ENCODE peak calls at places on chromosomes 7 and 10, in eight cellular contexts. F is spleen; M is mammary epithelial cell; V is tibial nerve; Q is tibial artery; K is HCT116; I is upper lobe of left lung; Z is CD8-positive, alpha-beta T cell. O is an unnamed sample. For H3K4me1, the result is how much of the 10 kb centered on the place peaks cover.

GRCh38 chr10:24465899-24466615 is 257.1 kb downstream of the KIAA1217 start:
- DNase-seq in F (no peak), M (peak), V (no peak), Q (no peak), K (peak), I (peak), Z (no peak), O (no peak)

GRCh38 chr7:125256446-125256845 is 326.8 kb upstream of the POT1 start:
- DNase-seq in F (no peak), M (peak), V (no peak), Q (no peak), K (no peak), I (no peak), Z (no peak), O (no peak)

GRCh38 chr7:149883049-149883439 is 9.3 kb downstream of the ATP6V0E2 start:
- DNase-seq in F (no peak), M (no peak), V (no peak), Q (no peak), K (no peak), I (no peak), Z (no peak), O (no peak)

GRCh38 chr7:77940647-77941046 is 142.1 kb downstream of the PHTF2 start:
- DNase-seq in F (no peak), M (peak), V (peak), Q (no peak), K (peak), I (no peak), Z (no peak), O (no peak)

GRCh38 chr7:33062023-33062781 is at the start of gene NT5C3A:
- DNase-seq in F (peak), M (peak), V (peak), Q (peak), K (no peak), I (peak), Z (peak), O (peak)

GRCh38 chr10:34866848-34867247 is 51.8 kb upstream of the PARD3 start:
- DNase-seq in F (no peak), M (no peak), V (no peak), Q (no peak), K (no peak), I (no peak), Z (no peak), O (no peak)

GRCh38 chr7:29969706-29970105 is 19.9 kb downstream of the SCRN1 start:
- DNase-seq in F (no peak), M (no peak), V (no peak), Q (no peak), K (no peak), I (no peak), Z (no peak), O (no peak)

GRCh38 chr7:30914611-30915601 is 3.3 kb downstream of the AQP1 start:
- DNase-seq in F (no peak), M (peak), V (no peak), Q (peak), K (peak), I (no peak), Z (no peak), O (no peak)

GRCh38 chr10:63819753-63820347 is 298.6 kb downstream of the REEP3 start:
- DNase-seq in F (no peak), M (peak), V (peak), Q (peak), K (peak), I (peak), Z (no peak), O (peak)

GRCh38 chr10:69570050-69570816 is 3.0 kb downstream of the NEUROG3 start:
- DNase-seq in F (no peak), M (no peak), V (no peak), Q (no peak), K (no peak), I (no peak), Z (no peak), O (no peak)

GRCh38 chr10:1513221-1513620 is 224.1 kb downstream of the ADARB2 start:
- DNase-seq in F (no peak), M (no peak), V (no peak), Q (no peak), K (no peak), I (no peak), Z (no peak), O (no peak)

GRCh38 chr10:42929993-42930392 is 146.9 kb upstream of the RET start:
- DNase-seq in F (peak), M (no peak), V (no peak), Q (no peak), K (no peak), I (no peak), Z (no peak), O (no peak)

GRCh38 chr10:129727495-129727894 is 236.6 kb downstream of the EBF3 start:
- DNase-seq in F (no peak), M (no peak), V (no peak), Q (no peak), K (no peak), I (no peak), Z (no peak), O (peak)

GRCh38 chr7:111511845-111512244 is 50.4 kb downstream of the IMMP2L start:
- DNase-seq in F (no peak), M (no peak), V (no peak), Q (no peak), K (no peak), I (no peak), Z (no peak), O (no peak)

GRCh38 chr10:73469579-73469978 is 26.2 kb downstream of the PPP3CB start:
- DNase-seq in F (no peak), M (no peak), V (no peak), Q (no peak), K (no peak), I (no peak), Z (no peak), O (no peak)

GRCh38 chr10:68221196-68221595 is 10.7 kb downstream of the ATOH7 start:
- DNase-seq in F (no peak), M (peak), V (no peak), Q (no peak), K (no peak), I (no peak), Z (no peak), O (no peak)

GRCh38 chr7:133275441-133276105 is 22.7 kb downstream of the EXOC4 start:
- DNase-seq in F (no peak), M (no peak), V (no peak), Q (no peak), K (no peak), I (no peak), Z (no peak), O (no peak)

GRCh38 chr10:62924344-62924748 is 108.2 kb upstream of the EGR2 start:
- DNase-seq in F (peak), M (peak), V (no peak), Q (no peak), K (peak), I (peak), Z (no peak), O (peak)

GRCh38 chr10:127563718-127564553 is 14.8 kb downstream of the NPS start:
- DNase-seq in F (no peak), M (peak), V (no peak), Q (no peak), K (peak), I (peak), Z (no peak), O (no peak)

GRCh38 chr7:132574281-132574680 is 2.0 kb downstream of the PLXNA4 start:
- DNase-seq in F (no peak), M (no peak), V (no peak), Q (no peak), K (no peak), I (no peak), Z (no peak), O (no peak)

GRCh38 chr10:1163204-1163660 is 107.0 kb downstream of the WDR37 start:
- DNase-seq in F (peak), M (no peak), V (no peak), Q (peak), K (no peak), I (peak), Z (no peak), O (no peak)

GRCh38 chr7:17772581-17773288 is 167.6 kb downstream of the SNX13 start:
- DNase-seq in F (no peak), M (no peak), V (no peak), Q (no peak), K (no peak), I (no peak), Z (no peak), O (no peak)

GRCh38 chr7:1061180-1061579 is 16.8 kb downstream of the GPR146 start:
- DNase-seq in F (peak), M (no peak), V (no peak), Q (no peak), K (no peak), I (no peak), Z (no peak), O (peak)

GRCh38 chr10:119166111-119166500 is 592 bp upstream of the SFXN4 start:
- DNase-seq in F (no peak), M (no peak), V (no peak), Q (peak), K (no peak), I (no peak), Z (no peak), O (no peak)

DNA sequence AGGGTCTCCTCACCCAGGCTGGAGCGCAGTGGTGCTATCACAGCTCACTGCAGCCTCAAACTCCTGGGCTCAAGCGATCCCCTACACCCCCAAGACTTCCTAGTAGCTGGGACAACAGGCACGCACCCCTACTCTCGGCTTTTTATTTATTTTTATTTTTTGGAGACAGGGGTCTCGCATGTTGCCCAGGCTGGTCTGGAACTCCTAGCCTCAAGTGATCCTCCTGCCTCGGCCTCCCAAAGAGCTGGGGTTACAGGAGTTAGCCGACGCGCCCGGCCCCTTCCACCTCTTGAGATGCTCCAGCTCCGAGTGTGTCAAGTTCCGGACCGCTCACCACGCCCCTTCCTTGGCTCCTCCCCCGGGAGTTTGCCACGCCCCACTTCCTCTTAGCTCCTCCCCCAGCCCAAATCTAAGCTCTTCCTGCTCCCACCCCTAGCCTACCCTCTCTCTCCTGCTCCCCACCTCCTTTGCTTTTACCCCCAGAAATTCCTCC is 6.3 kb downstream of the NAT16 start:
- DNase-seq in F (no peak), M (no peak), V (no peak), Q (no peak), K (peak), I (peak), Z (peak), O (no peak)
- H3K4me3 ChIP-seq in F (no peak), M (no peak), V (no peak), Q (peak), K (peak), I (no peak), Z (no peak), O (no peak)

GRCh38 chr7:128362670-128363069 is 1.2 kb upstream of the PRRT4 start:
- DNase-seq in F (no peak), M (peak), V (no peak), Q (no peak), K (no peak), I (no peak), Z (no peak), O (no peak)

GRCh38 chr7:128363261-128363721 is 1.8 kb upstream of the PRRT4 start:
- DNase-seq in F (no peak), M (no peak), V (no peak), Q (no peak), K (no peak), I (no peak), Z (no peak), O (no peak)

GRCh38 chr7:128364166-128364565 is 2.7 kb upstream of the PRRT4 start:
- DNase-seq in F (no peak), M (no peak), V (no peak), Q (no peak), K (no peak), I (no peak), Z (no peak), O (no peak)

GRCh38 chr7:128359939-128360338 is 1.6 kb downstream of the PRRT4 start:
- DNase-seq in F (no peak), M (no peak), V (no peak), Q (no peak), K (no peak), I (no peak), Z (no peak), O (no peak)

GRCh38 chr7:128361463-128362441 is at the start of gene PRRT4:
- DNase-seq in F (peak), M (no peak), V (no peak), Q (peak), K (no peak), I (no peak), Z (peak), O (no peak)
- TF ChIP-seq CTCF in F (no peak), M (peak), V (no peak), Q (no peak), K (peak), I (no peak), Z (no peak), O (no peak)

DNA sequence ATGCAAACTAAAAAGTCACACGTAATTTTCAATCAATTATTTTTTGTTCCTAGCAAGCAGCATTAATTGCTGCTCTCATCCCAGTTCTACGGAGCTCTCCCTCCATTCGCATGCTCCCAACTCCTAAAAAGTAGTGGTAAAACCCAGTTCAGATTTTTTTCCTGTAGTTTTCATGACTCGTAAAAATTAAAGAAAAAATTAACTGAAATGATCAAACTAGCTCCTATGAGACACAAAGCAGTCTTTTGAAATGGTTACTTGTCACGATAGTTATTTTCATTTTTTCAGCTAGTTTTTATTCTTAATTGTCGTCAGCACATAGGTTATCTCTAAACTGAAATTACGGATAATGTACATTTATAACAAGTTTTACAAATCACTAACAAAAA is 1.8 kb downstream of the HNRNPA2B1 start:
- DNase-seq in F (no peak), M (no peak), V (no peak), Q (no peak), K (no peak), I (no peak), Z (no peak), O (no peak)
- H3K4me1 ChIP-seq in F (half or more), M (under half), V (half or more), Q (under half), K (under half), I (half or more), Z (under half), O (under half)

DNA sequence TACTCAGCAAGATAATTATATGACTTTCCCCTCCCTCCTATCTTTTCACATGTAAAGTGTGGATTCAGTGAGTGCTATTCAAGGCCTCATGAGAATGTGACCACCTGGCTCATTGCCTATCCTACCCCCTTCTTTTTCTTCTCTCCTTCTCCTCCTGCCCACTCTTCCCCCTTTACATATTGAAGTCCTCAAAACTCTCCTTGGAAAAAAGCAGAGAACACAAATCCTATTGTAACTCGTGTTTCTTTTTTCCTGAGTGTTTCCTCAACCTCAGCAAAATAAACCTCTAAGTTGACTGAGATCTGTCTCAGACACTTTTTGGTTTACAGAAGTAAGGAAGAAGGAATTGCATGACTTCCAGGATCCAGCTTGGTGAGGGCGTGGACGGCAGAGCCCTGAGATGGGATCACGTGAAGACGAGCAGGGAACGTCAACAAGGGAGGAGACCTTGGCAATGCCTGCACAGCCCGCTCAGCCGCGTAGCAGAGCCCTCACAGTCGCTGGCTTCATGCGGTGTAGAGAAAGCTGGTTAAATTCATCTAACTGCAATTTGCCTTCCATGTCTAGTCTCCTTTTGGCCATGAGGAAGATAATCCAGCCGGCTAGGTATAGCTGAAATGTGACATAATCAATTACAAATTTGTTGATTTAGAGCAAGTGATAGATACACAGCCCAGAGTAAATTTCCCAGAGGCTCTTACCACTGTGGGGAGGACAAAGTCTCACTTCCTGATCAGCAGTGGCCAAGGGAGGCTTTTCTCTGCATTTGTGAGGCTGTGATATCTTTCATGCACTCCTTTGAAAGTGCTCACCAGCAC is 75.7 kb downstream of the LYZL2 start:
- DNase-seq in F (peak), M (no peak), V (peak), Q (peak), K (no peak), I (peak), Z (no peak), O (peak)
- H3K4me3 ChIP-seq in F (no peak), M (no peak), V (no peak), Q (peak), K (no peak), I (no peak), Z (no peak), O (peak)

O was measured in kidney.